ENCODE peak calls at places on chromosomes 5 and 9, in four cellular contexts. S is body of pancreas, B is ovary, W is aorta. T is an unnamed sample. For H3K27me3 and H3K4me1, the result is how much of the 10 kb centered on the place peaks cover.

GRCh38 chr9:91536211-91536691 is 112.6 kb upstream of the NFIL3 start:
- DNase-seq in B (no peak), S (no peak), W (no peak), T (peak)

GRCh38 chr9:20980713-20981481 is 50.5 kb downstream of the HACD4 start:
- DNase-seq in W (no peak), B (no peak), S (no peak), T (no peak)

GRCh38 chr5:143244000-143244736 is 159.3 kb downstream of the NR3C1 start:
- DNase-seq in B (peak), S (peak), W (peak), T (peak)

GRCh38 chr9:98778711-98779530 is 17.4 kb downstream of the ANKS6 start:
- DNase-seq in S (no peak), B (no peak), W (no peak), T (peak)

GRCh38 chr9:84254972-84255371 is 85.6 kb downstream of the SLC28A3 start:
- DNase-seq in B (no peak), S (peak), W (no peak), T (no peak)

GRCh38 chr5:149356391-149356790 is 1.5 kb upstream of the PCYOX1L start:
- DNase-seq in B (no peak), S (no peak), W (no peak), T (no peak)

GRCh38 chr9:112125961-112126388 is 49.1 kb downstream of the SUSD1 start:
- DNase-seq in S (no peak), B (no peak), W (no peak), T (peak)

GRCh38 chr9:110555971-110556370 is 23.6 kb downstream of the SVEP1 start:
- DNase-seq in W (peak), S (peak), B (peak), T (peak)

GRCh38 chr9:137225701-137226331 is 842 bp downstream of the CYSRT1 start:
- DNase-seq in S (no peak), W (no peak), B (no peak), T (no peak)

GRCh38 chr5:80541392-80541791 is 28.7 kb downstream of the ANKRD34B start:
- DNase-seq in S (no peak), B (no peak), W (no peak), T (no peak)

GRCh38 chr9:116156621-116157314 is 3.2 kb downstream of the PAPPA start:
- DNase-seq in S (peak), B (peak), W (peak), T (no peak)

GRCh38 chr9:38066167-38066906 is 2.7 kb downstream of the SHB start:
- DNase-seq in W (no peak), S (peak), B (no peak), T (peak)

GRCh38 chr5:167982-168660 is 23.2 kb upstream of the LRRC14B start:
- DNase-seq in W (no peak), B (peak), S (no peak), T (no peak)

GRCh38 chr9:108620767-108621166 is 235.0 kb downstream of the ACTL7B start:
- DNase-seq in W (no peak), B (no peak), S (no peak), T (no peak)

GRCh38 chr5:139605887-139606286 is 42.3 kb upstream of the CXXC5 start:
- DNase-seq in S (no peak), B (no peak), W (no peak), T (no peak)

GRCh38 chr9:214488-215448 is at the start of gene DOCK8:
- DNase-seq in S (peak), B (peak), W (peak), T (peak)

GRCh38 chr9:116355153-116355827 is 201.7 kb downstream of the PAPPA start:
- DNase-seq in S (no peak), W (no peak), B (peak), T (no peak)

GRCh38 chr5:111595425-111595824 is 83.1 kb upstream of the STARD4 start:
- DNase-seq in S (no peak), W (no peak), B (no peak), T (no peak)

GRCh38 chr9:78898239-78898638 is 601.3 kb downstream of the PSAT1 start:
- DNase-seq in B (no peak), S (no peak), W (no peak), T (no peak)

GRCh38 chr5:22708770-22709328 is 144.3 kb downstream of the CDH12 start:
- DNase-seq in S (no peak), W (no peak), B (no peak), T (no peak)

GRCh38 chr9:121123816-121124536 is 49.2 kb downstream of the CNTRL start:
- DNase-seq in W (no peak), B (no peak), S (no peak), T (no peak)

DNA sequence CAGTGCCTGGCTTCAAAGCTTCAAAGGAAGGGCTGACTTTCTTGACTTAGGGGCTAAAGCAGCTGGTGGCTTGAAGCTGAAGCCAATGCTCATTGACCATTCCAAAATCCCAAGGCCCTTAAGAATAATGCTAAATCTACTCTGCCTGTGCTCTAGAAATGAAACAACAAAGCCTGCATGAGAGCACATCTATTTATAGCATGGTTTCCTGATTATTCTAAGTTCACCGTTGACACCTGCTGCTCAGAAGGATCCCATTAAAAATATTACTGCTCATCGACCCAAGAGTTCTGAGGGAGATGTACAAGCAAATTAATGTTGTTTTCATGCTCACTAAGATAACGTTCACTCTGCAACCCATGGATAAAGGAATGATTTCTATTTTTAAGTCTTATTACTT is 6.7 kb downstream of the TMEM174 start:
- DNase-seq in S (no peak), B (no peak), W (no peak), T (no peak)
- H3K27me3 ChIP-seq in S (under half), B (under half), W (under half), T (under half)

DNA sequence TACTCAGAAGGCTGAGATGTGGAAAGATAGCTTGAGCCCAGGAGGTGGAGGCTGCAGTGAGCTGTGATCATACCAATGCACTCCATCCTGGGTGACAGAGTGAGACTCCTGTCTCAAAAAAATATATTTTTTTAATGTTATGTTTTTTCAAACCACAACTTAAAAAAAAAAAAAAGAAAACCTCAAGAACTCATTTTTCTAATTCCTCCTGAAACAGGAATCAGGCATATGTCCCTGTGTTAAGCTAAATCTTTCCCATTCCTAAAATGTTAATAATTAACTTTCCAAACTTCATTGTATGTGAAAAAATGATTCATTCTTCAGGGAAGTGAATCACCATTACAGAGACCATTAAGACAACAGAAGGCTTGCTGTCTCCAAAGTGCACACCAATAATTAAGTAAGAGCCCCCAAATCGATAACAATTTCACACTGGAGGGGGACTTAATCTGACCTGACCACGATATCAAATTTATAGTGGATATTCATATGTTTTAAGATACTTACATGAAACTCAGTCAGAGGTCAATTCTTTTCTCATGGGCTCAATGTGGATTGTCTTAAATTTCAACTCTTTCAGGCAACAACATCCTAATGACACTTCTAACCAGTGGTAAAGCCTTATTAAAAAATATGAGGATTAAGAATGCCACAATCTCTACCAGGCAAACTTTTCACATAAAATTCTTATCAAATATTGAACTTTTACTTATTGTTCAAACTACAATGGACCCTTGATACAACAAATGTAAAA is 5.2 kb downstream of the CEMIP2 start:
- DNase-seq in W (no peak), B (no peak), S (no peak), T (no peak)
- H3K4me1 ChIP-seq in W (under half), B (under half), S (half or more), T (under half)

GRCh38 chr5:78992136-78992535 is 7.0 kb upstream of the ARSB start:
- DNase-seq in W (no peak), S (no peak), B (no peak), T (no peak)

GRCh38 chr5:78997090-78997489 is 12.0 kb upstream of the ARSB start:
- DNase-seq in S (no peak), B (no peak), W (no peak), T (no peak)

GRCh38 chr5:78995521-78995920 is 10.4 kb upstream of the ARSB start:
- DNase-seq in S (no peak), B (no peak), W (no peak), T (no peak)

GRCh38 chr5:78989080-78989479 is 4.0 kb upstream of the ARSB start:
- DNase-seq in W (no peak), S (no peak), B (no peak), T (no peak)

GRCh38 chr5:78993165-78993564 is 8.1 kb upstream of the ARSB start:
- DNase-seq in W (no peak), B (no peak), S (no peak), T (no peak)
- H3K4me3 ChIP-seq in W (no peak), B (no peak), S (no peak), T (no peak)

GRCh38 chr5:173282916-173283315 is 45.3 kb downstream of the STC2 start:
- DNase-seq in W (no peak), B (no peak), S (no peak), T (no peak)

GRCh38 chr5:173278641-173279040 is 43.6 kb upstream of the NKX2-5 start:
- DNase-seq in S (no peak), W (no peak), B (no peak), T (no peak)

GRCh38 chr5:173283318-173284288 is 44.6 kb downstream of the STC2 start:
- DNase-seq in S (peak), B (peak), W (peak), T (peak)

GRCh38 chr5:173279166-173279565 is 44.2 kb upstream of the NKX2-5 start:
- DNase-seq in S (no peak), B (no peak), W (no peak), T (no peak)

GRCh38 chr5:173281910-173282309 is 46.3 kb downstream of the STC2 start:
- DNase-seq in B (no peak), W (no peak), S (no peak), T (no peak)
- H3K27me3 ChIP-seq in B (under half), W (under half), S (under half), T (under half)

GRCh38 chr9:16031486-16031885 is 478.6 kb downstream of the CCDC171 start:
- DNase-seq in W (no peak), S (no peak), B (no peak), T (no peak)

GRCh38 chr9:16029056-16029615 is 476.3 kb downstream of the CCDC171 start:
- DNase-seq in W (no peak), B (no peak), S (no peak), T (no peak)

GRCh38 chr9:16028516-16028915 is 475.7 kb downstream of the CCDC171 start:
- DNase-seq in B (no peak), W (no peak), S (no peak), T (no peak)

GRCh38 chr9:16030513-16031185 is 477.8 kb downstream of the CCDC171 start:
- DNase-seq in B (no peak), W (no peak), S (no peak), T (no peak)

GRCh38 chr9:16029796-16030363 is 477.0 kb downstream of the CCDC171 start:
- DNase-seq in S (no peak), W (no peak), B (no peak), T (no peak)
- H3K4me1 ChIP-seq in S (under half), W (under half), B (under half), T (under half)

DNA sequence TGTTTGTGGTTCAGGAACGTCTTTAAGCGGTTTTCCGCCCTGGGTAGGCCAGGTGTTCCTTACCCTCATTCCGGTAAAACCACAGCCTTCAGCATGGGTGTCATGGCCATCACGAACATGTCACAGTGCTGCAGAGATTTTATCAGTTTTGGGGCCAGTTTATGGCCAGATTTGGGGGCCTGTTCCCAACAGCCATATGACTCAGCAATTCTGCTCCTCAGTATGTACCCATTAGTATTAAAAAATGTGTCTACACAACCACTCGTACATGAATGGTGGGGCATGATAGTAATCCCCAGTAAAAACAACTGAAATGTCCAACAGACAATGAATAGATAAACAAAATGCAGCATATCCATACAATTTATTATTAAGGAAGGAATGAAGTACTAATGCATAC is 51.9 kb upstream of the TTC23L start:
- DNase-seq in B (no peak), W (no peak), S (no peak), T (no peak)
- H3K4me3 ChIP-seq in B (no peak), W (no peak), S (no peak), T (no peak)

GRCh38 chr9:36939214-36939613 is 94.9 kb downstream of the PAX5 start:
- DNase-seq in W (no peak), B (no peak), S (no peak), T (no peak)

GRCh38 chr9:36942891-36943290 is 91.2 kb downstream of the PAX5 start:
- DNase-seq in B (no peak), W (no peak), S (no peak), T (no peak)

GRCh38 chr9:36939655-36940578 is 94.2 kb downstream of the PAX5 start:
- DNase-seq in B (no peak), S (no peak), W (no peak), T (no peak)

GRCh38 chr9:36941441-36941840 is 92.6 kb downstream of the PAX5 start:
- DNase-seq in W (no peak), B (no peak), S (no peak), T (no peak)

DNA sequence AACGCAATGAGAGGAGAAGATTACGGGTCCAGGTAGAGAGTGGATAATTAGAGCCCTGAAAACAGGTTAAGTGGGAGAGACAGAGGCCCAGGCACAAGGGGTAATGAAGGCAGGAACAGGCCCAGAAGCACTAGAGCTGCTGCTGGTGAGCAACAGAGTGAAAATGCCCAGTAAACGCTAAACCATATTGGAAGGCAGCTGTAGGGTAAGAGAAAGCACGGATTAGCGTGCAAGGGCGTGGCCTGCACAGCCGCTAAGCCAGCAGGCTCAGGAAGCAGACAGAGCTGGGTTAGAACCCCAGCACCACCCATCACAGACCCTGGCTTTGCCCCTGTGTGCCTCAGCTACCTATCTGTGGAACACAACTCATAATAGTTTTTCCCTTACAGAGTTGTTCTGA is 93.2 kb downstream of the PAX5 start:
- DNase-seq in W (no peak), S (no peak), B (no peak), T (no peak)
- H3K27me3 ChIP-seq in W (under half), S (under half), B (under half), T (under half)

GRCh38 chr9:93724852-93725251 is 148.5 kb downstream of the PHF2 start:
- DNase-seq in W (no peak), S (no peak), B (no peak), T (no peak)

GRCh38 chr9:93726147-93726546 is 149.8 kb downstream of the PHF2 start:
- DNase-seq in W (no peak), S (no peak), B (no peak), T (no peak)

GRCh38 chr9:93721417-93721965 is 145.1 kb downstream of the PHF2 start:
- DNase-seq in W (no peak), S (no peak), B (no peak), T (no peak)

GRCh38 chr9:93730213-93730612 is 153.8 kb downstream of the PHF2 start:
- DNase-seq in B (no peak), S (no peak), W (no peak), T (no peak)

DNA sequence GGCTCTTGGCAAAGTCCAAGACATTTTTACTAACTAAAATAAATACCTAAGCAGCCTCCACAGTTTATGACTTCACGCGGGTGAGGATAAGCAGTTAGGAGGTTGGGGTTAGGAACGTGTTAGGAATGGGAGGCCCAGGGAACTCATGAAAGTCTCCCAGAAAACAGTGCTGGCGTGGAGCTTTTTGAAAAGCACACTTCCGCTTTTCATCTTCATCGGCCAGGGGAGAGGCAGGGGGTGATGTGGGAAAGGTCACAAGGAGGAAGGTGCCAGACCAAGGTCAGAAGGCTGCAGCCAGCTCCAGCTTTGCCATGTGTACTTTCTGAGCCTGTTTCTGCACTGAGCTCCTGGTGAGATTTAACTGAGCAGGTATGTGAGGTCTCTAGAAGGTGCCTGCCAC is 149.0 kb downstream of the PHF2 start:
- DNase-seq in B (no peak), W (no peak), S (no peak), T (no peak)
- H3K4me1 ChIP-seq in B (under half), W (under half), S (under half), T (under half)

GRCh38 chr5:103224118-103224893 is 34.3 kb upstream of the MACIR start:
- DNase-seq in B (no peak), W (no peak), S (peak), T (peak)
- H3K4me3 ChIP-seq in B (no peak), W (no peak), S (no peak), T (no peak)

GRCh38 chr5:90983148-90983547 is 400.0 kb downstream of the ARRDC3 start:
- DNase-seq in W (no peak), S (no peak), B (no peak), T (no peak)
- H3K27me3 ChIP-seq in W (under half), S (under half), B (under half), T (under half)

T was measured in Caco-2.